ENCODE peak calls at places on chromosome 6, in five cellular contexts. One of them, this sample, is unnamed.

GRCh38 chr6:100099189-100100074 is 105.4 kb upstream of the MCHR2 start:
- DNase-seq in NCI-H1092 treated with DMSO at 0.1 percent for 48 hours: peak
- DNase-seq in sigmoid colon: no peak
- DNase-seq in heart right ventricle: no peak
- DNase-seq in activated gamma-delta T cell treated with Interleukin-2 at 50 U/mL for 16 hours: no peak
- DNase-seq in this sample: no peak

GRCh38 chr6:28808383-28808782 is 115.4 kb downstream of the TRIM27 start:
- DNase-seq in NCI-H1092 treated with DMSO at 0.1 percent for 48 hours: no peak
- DNase-seq in sigmoid colon: no peak
- DNase-seq in heart right ventricle: no peak
- DNase-seq in activated gamma-delta T cell treated with Interleukin-2 at 50 U/mL for 16 hours: no peak
- DNase-seq in this sample: no peak

GRCh38 chr6:136184738-136185137 is 65.4 kb downstream of the MTFR2 start:
- DNase-seq in NCI-H1092 treated with DMSO at 0.1 percent for 48 hours: no peak
- DNase-seq in sigmoid colon: no peak
- DNase-seq in heart right ventricle: no peak
- DNase-seq in activated gamma-delta T cell treated with Interleukin-2 at 50 U/mL for 16 hours: no peak
- DNase-seq in this sample: no peak

GRCh38 chr6:38959138-38959537 is 89.4 kb upstream of the GLP1R start:
- DNase-seq in NCI-H1092 treated with DMSO at 0.1 percent for 48 hours: no peak
- DNase-seq in sigmoid colon: no peak
- DNase-seq in heart right ventricle: no peak
- DNase-seq in activated gamma-delta T cell treated with Interleukin-2 at 50 U/mL for 16 hours: no peak
- DNase-seq in this sample: no peak

GRCh38 chr6:147054158-147054557 is 150.1 kb upstream of the STXBP5 start:
- DNase-seq in NCI-H1092 treated with DMSO at 0.1 percent for 48 hours: no peak
- DNase-seq in sigmoid colon: no peak
- DNase-seq in heart right ventricle: no peak
- DNase-seq in activated gamma-delta T cell treated with Interleukin-2 at 50 U/mL for 16 hours: no peak
- DNase-seq in this sample: no peak

GRCh38 chr6:14819001-14819400 is 426.9 kb upstream of the JARID2 start:
- DNase-seq in NCI-H1092 treated with DMSO at 0.1 percent for 48 hours: no peak
- DNase-seq in sigmoid colon: no peak
- DNase-seq in heart right ventricle: no peak
- DNase-seq in activated gamma-delta T cell treated with Interleukin-2 at 50 U/mL for 16 hours: no peak
- DNase-seq in this sample: no peak

GRCh38 chr6:138310294-138310693 is 67.4 kb upstream of the SMIM28 start:
- DNase-seq in NCI-H1092 treated with DMSO at 0.1 percent for 48 hours: peak
- DNase-seq in sigmoid colon: no peak
- DNase-seq in heart right ventricle: no peak
- DNase-seq in activated gamma-delta T cell treated with Interleukin-2 at 50 U/mL for 16 hours: no peak
- DNase-seq in this sample: no peak

GRCh38 chr6:27145731-27146455 is 101.6 kb upstream of the PRSS16 start:
- DNase-seq in NCI-H1092 treated with DMSO at 0.1 percent for 48 hours: peak
- DNase-seq in sigmoid colon: peak
- DNase-seq in heart right ventricle: peak
- DNase-seq in activated gamma-delta T cell treated with Interleukin-2 at 50 U/mL for 16 hours: peak
- DNase-seq in this sample: peak

GRCh38 chr6:53979468-53980067 is 131.7 kb upstream of the MLIP start:
- DNase-seq in NCI-H1092 treated with DMSO at 0.1 percent for 48 hours: no peak
- DNase-seq in sigmoid colon: no peak
- DNase-seq in heart right ventricle: no peak
- DNase-seq in activated gamma-delta T cell treated with Interleukin-2 at 50 U/mL for 16 hours: no peak
- DNase-seq in this sample: no peak

GRCh38 chr6:150598858-150599198 is 857 bp upstream of the PLEKHG1 start:
- DNase-seq in NCI-H1092 treated with DMSO at 0.1 percent for 48 hours: no peak
- DNase-seq in sigmoid colon: no peak
- DNase-seq in heart right ventricle: no peak
- DNase-seq in activated gamma-delta T cell treated with Interleukin-2 at 50 U/mL for 16 hours: no peak
- DNase-seq in this sample: no peak

GRCh38 chr6:45586216-45587171 is 208.8 kb upstream of the SUPT3H start:
- DNase-seq in NCI-H1092 treated with DMSO at 0.1 percent for 48 hours: no peak
- DNase-seq in sigmoid colon: no peak
- DNase-seq in heart right ventricle: no peak
- DNase-seq in activated gamma-delta T cell treated with Interleukin-2 at 50 U/mL for 16 hours: peak
- DNase-seq in this sample: no peak

GRCh38 chr6:37714836-37715425 is 17.2 kb upstream of the MDGA1 start:
- DNase-seq in NCI-H1092 treated with DMSO at 0.1 percent for 48 hours: no peak
- DNase-seq in sigmoid colon: no peak
- DNase-seq in heart right ventricle: no peak
- DNase-seq in activated gamma-delta T cell treated with Interleukin-2 at 50 U/mL for 16 hours: no peak
- DNase-seq in this sample: no peak

GRCh38 chr6:148689168-148689567 is 57.7 kb upstream of the UST start:
- DNase-seq in NCI-H1092 treated with DMSO at 0.1 percent for 48 hours: no peak
- DNase-seq in sigmoid colon: no peak
- DNase-seq in heart right ventricle: no peak
- DNase-seq in activated gamma-delta T cell treated with Interleukin-2 at 50 U/mL for 16 hours: no peak
- DNase-seq in this sample: no peak

GRCh38 chr6:121435444-121436069 is at the start of gene GJA1:
- DNase-seq in NCI-H1092 treated with DMSO at 0.1 percent for 48 hours: no peak
- DNase-seq in sigmoid colon: no peak
- DNase-seq in heart right ventricle: no peak
- DNase-seq in activated gamma-delta T cell treated with Interleukin-2 at 50 U/mL for 16 hours: no peak
- DNase-seq in this sample: peak

GRCh38 chr6:54689620-54690019 is 157.0 kb upstream of the FAM83B start:
- DNase-seq in NCI-H1092 treated with DMSO at 0.1 percent for 48 hours: no peak
- DNase-seq in sigmoid colon: no peak
- DNase-seq in heart right ventricle: no peak
- DNase-seq in activated gamma-delta T cell treated with Interleukin-2 at 50 U/mL for 16 hours: no peak
- DNase-seq in this sample: no peak

GRCh38 chr6:156583083-156583482 is 194.1 kb upstream of the ARID1B start:
- DNase-seq in NCI-H1092 treated with DMSO at 0.1 percent for 48 hours: no peak
- DNase-seq in sigmoid colon: no peak
- DNase-seq in heart right ventricle: no peak
- DNase-seq in activated gamma-delta T cell treated with Interleukin-2 at 50 U/mL for 16 hours: no peak
- DNase-seq in this sample: no peak

GRCh38 chr6:17281497-17282481 is 628 bp downstream of the RBM24 start:
- DNase-seq in NCI-H1092 treated with DMSO at 0.1 percent for 48 hours: peak
- DNase-seq in sigmoid colon: peak
- DNase-seq in heart right ventricle: peak
- DNase-seq in activated gamma-delta T cell treated with Interleukin-2 at 50 U/mL for 16 hours: no peak
- DNase-seq in this sample: no peak

GRCh38 chr6:158160932-158161539 is 7.0 kb downstream of the SERAC1 start:
- DNase-seq in NCI-H1092 treated with DMSO at 0.1 percent for 48 hours: no peak
- DNase-seq in sigmoid colon: no peak
- DNase-seq in heart right ventricle: no peak
- DNase-seq in activated gamma-delta T cell treated with Interleukin-2 at 50 U/mL for 16 hours: no peak
- DNase-seq in this sample: no peak

GRCh38 chr6:122754191-122754731 is 25.3 kb upstream of the FABP7 start:
- DNase-seq in NCI-H1092 treated with DMSO at 0.1 percent for 48 hours: no peak
- DNase-seq in sigmoid colon: no peak
- DNase-seq in heart right ventricle: no peak
- DNase-seq in activated gamma-delta T cell treated with Interleukin-2 at 50 U/mL for 16 hours: no peak
- DNase-seq in this sample: no peak

GRCh38 chr6:35048631-35049083 is 92.5 kb downstream of the TCP11 start:
- DNase-seq in NCI-H1092 treated with DMSO at 0.1 percent for 48 hours: no peak
- DNase-seq in sigmoid colon: peak
- DNase-seq in heart right ventricle: no peak
- DNase-seq in activated gamma-delta T cell treated with Interleukin-2 at 50 U/mL for 16 hours: peak
- DNase-seq in this sample: peak

GRCh38 chr6:33668914-33669313 is 42.6 kb downstream of the UQCC2 start:
- DNase-seq in NCI-H1092 treated with DMSO at 0.1 percent for 48 hours: no peak
- DNase-seq in sigmoid colon: no peak
- DNase-seq in heart right ventricle: no peak
- DNase-seq in activated gamma-delta T cell treated with Interleukin-2 at 50 U/mL for 16 hours: no peak
- DNase-seq in this sample: no peak

GRCh38 chr6:21856844-21857243 is 263.3 kb downstream of the SOX4 start:
- DNase-seq in NCI-H1092 treated with DMSO at 0.1 percent for 48 hours: no peak
- DNase-seq in sigmoid colon: no peak
- DNase-seq in heart right ventricle: no peak
- DNase-seq in activated gamma-delta T cell treated with Interleukin-2 at 50 U/mL for 16 hours: no peak
- DNase-seq in this sample: no peak

GRCh38 chr6:125445054-125445453 is 143.3 kb upstream of the HDDC2 start:
- DNase-seq in NCI-H1092 treated with DMSO at 0.1 percent for 48 hours: no peak
- DNase-seq in sigmoid colon: no peak
- DNase-seq in heart right ventricle: no peak
- DNase-seq in activated gamma-delta T cell treated with Interleukin-2 at 50 U/mL for 16 hours: no peak
- DNase-seq in this sample: no peak

GRCh38 chr6:5997420-5998093 is 9.2 kb downstream of the NRN1 start:
- DNase-seq in NCI-H1092 treated with DMSO at 0.1 percent for 48 hours: no peak
- DNase-seq in sigmoid colon: no peak
- DNase-seq in heart right ventricle: peak
- DNase-seq in activated gamma-delta T cell treated with Interleukin-2 at 50 U/mL for 16 hours: no peak
- DNase-seq in this sample: no peak

GRCh38 chr6:15575357-15576037 is 87.3 kb downstream of the DTNBP1 start:
- DNase-seq in NCI-H1092 treated with DMSO at 0.1 percent for 48 hours: no peak
- DNase-seq in sigmoid colon: no peak
- DNase-seq in heart right ventricle: no peak
- DNase-seq in activated gamma-delta T cell treated with Interleukin-2 at 50 U/mL for 16 hours: no peak
- DNase-seq in this sample: no peak

GRCh38 chr6:130050230-130050629 is 31.8 kb downstream of the L3MBTL3 start:
- DNase-seq in NCI-H1092 treated with DMSO at 0.1 percent for 48 hours: no peak
- DNase-seq in sigmoid colon: no peak
- DNase-seq in heart right ventricle: no peak
- DNase-seq in activated gamma-delta T cell treated with Interleukin-2 at 50 U/mL for 16 hours: no peak
- DNase-seq in this sample: no peak

GRCh38 chr6:150025201-150025917 is at the start of gene RAET1L:
- DNase-seq in NCI-H1092 treated with DMSO at 0.1 percent for 48 hours: no peak
- DNase-seq in sigmoid colon: no peak
- DNase-seq in heart right ventricle: peak
- DNase-seq in activated gamma-delta T cell treated with Interleukin-2 at 50 U/mL for 16 hours: no peak
- DNase-seq in this sample: peak

GRCh38 chr6:92700411-92700810 is 718.9 kb downstream of the EPHA7 start:
- DNase-seq in NCI-H1092 treated with DMSO at 0.1 percent for 48 hours: no peak
- DNase-seq in sigmoid colon: no peak
- DNase-seq in heart right ventricle: no peak
- DNase-seq in activated gamma-delta T cell treated with Interleukin-2 at 50 U/mL for 16 hours: no peak
- DNase-seq in this sample: no peak

GRCh38 chr6:131949909-131950766 is 1.0 kb downstream of the CCN2 start:
- DNase-seq in NCI-H1092 treated with DMSO at 0.1 percent for 48 hours: peak
- DNase-seq in sigmoid colon: peak
- DNase-seq in heart right ventricle: peak
- DNase-seq in activated gamma-delta T cell treated with Interleukin-2 at 50 U/mL for 16 hours: no peak
- DNase-seq in this sample: peak

GRCh38 chr6:34073504-34073903 is 72.4 kb downstream of the GRM4 start:
- DNase-seq in NCI-H1092 treated with DMSO at 0.1 percent for 48 hours: no peak
- DNase-seq in sigmoid colon: no peak
- DNase-seq in heart right ventricle: no peak
- DNase-seq in activated gamma-delta T cell treated with Interleukin-2 at 50 U/mL for 16 hours: no peak
- DNase-seq in this sample: no peak

GRCh38 chr6:21664263-21665081 is 70.9 kb downstream of the SOX4 start:
- DNase-seq in NCI-H1092 treated with DMSO at 0.1 percent for 48 hours: peak
- DNase-seq in sigmoid colon: peak
- DNase-seq in heart right ventricle: peak
- DNase-seq in activated gamma-delta T cell treated with Interleukin-2 at 50 U/mL for 16 hours: peak
- DNase-seq in this sample: no peak

GRCh38 chr6:44800171-44800671 is 412.7 kb downstream of the CDC5L start:
- DNase-seq in NCI-H1092 treated with DMSO at 0.1 percent for 48 hours: no peak
- DNase-seq in sigmoid colon: no peak
- DNase-seq in heart right ventricle: no peak
- DNase-seq in activated gamma-delta T cell treated with Interleukin-2 at 50 U/mL for 16 hours: no peak
- DNase-seq in this sample: no peak

GRCh38 chr6:150751296-150751695 is 114.2 kb upstream of the MTHFD1L start:
- DNase-seq in NCI-H1092 treated with DMSO at 0.1 percent for 48 hours: no peak
- DNase-seq in sigmoid colon: no peak
- DNase-seq in heart right ventricle: no peak
- DNase-seq in activated gamma-delta T cell treated with Interleukin-2 at 50 U/mL for 16 hours: no peak
- DNase-seq in this sample: no peak

GRCh38 chr6:94636780-94637385 is 940.5 kb upstream of the MANEA start:
- DNase-seq in NCI-H1092 treated with DMSO at 0.1 percent for 48 hours: peak
- DNase-seq in sigmoid colon: no peak
- DNase-seq in heart right ventricle: no peak
- DNase-seq in activated gamma-delta T cell treated with Interleukin-2 at 50 U/mL for 16 hours: no peak
- DNase-seq in this sample: no peak

GRCh38 chr6:100657678-100658330 is 193.1 kb upstream of the SIM1 start:
- DNase-seq in NCI-H1092 treated with DMSO at 0.1 percent for 48 hours: peak
- DNase-seq in sigmoid colon: no peak
- DNase-seq in heart right ventricle: no peak
- DNase-seq in activated gamma-delta T cell treated with Interleukin-2 at 50 U/mL for 16 hours: no peak
- DNase-seq in this sample: no peak